ENCODE peak calls at places on chromosomes 5 and 9, in five cellular contexts. P, A, Z, C and M are unnamed samples.
A peak's percentile ranks its signal among the peaks of the same experiment; 100 is the strongest.

GRCh38 chr5:165617491-165617890 is 2112.1 kb downstream of the MAT2B start:
- DNase-seq in P (no peak), A (no peak), Z (no peak), C (no peak), M (no peak)

GRCh38 chr5:169307648-169308047 is 6.7 kb upstream of the SLIT3 start:
- DNase-seq in P (no peak), A (no peak), Z (peak; percentile 25), C (no peak), M (no peak)

GRCh38 chr9:76365028-76365427 is 29.2 kb downstream of the RFK start:
- DNase-seq in P (no peak), A (no peak), Z (peak; percentile 58), C (no peak), M (peak; percentile 55)

GRCh38 chr9:84216151-84216550 is 124.4 kb downstream of the SLC28A3 start:
- DNase-seq in P (no peak), A (no peak), Z (no peak), C (no peak), M (no peak)

GRCh38 chr9:126860757-126861466 is 473 bp downstream of the ZBTB34 start:
- DNase-seq in P (peak; percentile 26), A (no peak), Z (no peak), C (peak; percentile 82), M (no peak)

GRCh38 chr9:79129865-79130480 is 441.8 kb upstream of the TLE4 start:
- DNase-seq in P (peak; percentile 11), A (peak; percentile 7), Z (peak; percentile 71), C (no peak), M (peak; percentile 78)

GRCh38 chr9:114207034-114207815 is 51.9 kb downstream of the COL27A1 start:
- DNase-seq in P (peak; percentile 41), A (no peak), Z (peak; percentile 16), C (no peak), M (no peak)

GRCh38 chr9:131625388-131625787 is 80.1 kb downstream of the PRRT1B start:
- DNase-seq in P (no peak), A (no peak), Z (no peak), C (peak; percentile 5), M (no peak)

GRCh38 chr9:127417130-127418036 is 6.8 kb upstream of the ZNF79 start:
- DNase-seq in P (no peak), A (no peak), Z (peak; percentile 24), C (no peak), M (no peak)

GRCh38 chr5:42840842-42841574 is 29.3 kb upstream of the SELENOP start:
- DNase-seq in P (no peak), A (no peak), Z (no peak), C (no peak), M (peak; percentile 38)

GRCh38 chr5:141816598-141817399 is 61.4 kb downstream of the PCDH1 start:
- DNase-seq in P (no peak), A (no peak), Z (peak; percentile 44), C (no peak), M (no peak)

GRCh38 chr9:114385412-114386181 is 2.2 kb downstream of the AKNA start:
- DNase-seq in P (peak; percentile 63), A (peak; percentile 35), Z (peak; percentile 83), C (peak; percentile 88), M (peak; percentile 88)

GRCh38 chr5:13746026-13746425 is 198.5 kb downstream of the DNAH5 start:
- DNase-seq in P (no peak), A (no peak), Z (no peak), C (no peak), M (no peak)

GRCh38 chr9:116163293-116164055 is 9.9 kb downstream of the PAPPA start:
- DNase-seq in P (no peak), A (no peak), Z (no peak), C (no peak), M (no peak)

GRCh38 chr9:16640649-16641048 is 229.8 kb downstream of the BNC2 start:
- DNase-seq in P (no peak), A (no peak), Z (peak; percentile 39), C (no peak), M (peak; percentile 74)

GRCh38 chr5:15577132-15577531 is 77.2 kb downstream of the FBXL7 start:
- DNase-seq in P (no peak), A (no peak), Z (no peak), C (no peak), M (no peak)

GRCh38 chr5:3187846-3188425 is 407.7 kb upstream of the IRX1 start:
- DNase-seq in P (no peak), A (no peak), Z (no peak), C (no peak), M (no peak)

GRCh38 chr5:69491838-69492390 is 676 bp upstream of the OCLN start:
- DNase-seq in P (no peak), A (no peak), Z (no peak), C (no peak), M (no peak)

GRCh38 chr5:112551437-112552018 is 132.5 kb upstream of the EPB41L4A start:
- DNase-seq in P (peak; percentile 15), A (peak; percentile 59), Z (peak; percentile 84), C (no peak), M (peak; percentile 87)

GRCh38 chr9:109251080-109251775 is 69.6 kb downstream of the EPB41L4B start:
- DNase-seq in P (peak; percentile 43), A (no peak), Z (peak; percentile 69), C (no peak), M (peak; percentile 74)

GRCh38 chr5:176740131-176740701 is 70.1 kb upstream of the UNC5A start:
- DNase-seq in P (no peak), A (no peak), Z (no peak), C (no peak), M (no peak)

GRCh38 chr9:134554750-134555655 is 86.6 kb upstream of the COL5A1 start:
- DNase-seq in P (no peak), A (no peak), Z (peak; percentile 28), C (peak; percentile 79), M (no peak)

GRCh38 chr9:20321683-20322082 is 300.6 kb downstream of the MLLT3 start:
- DNase-seq in P (no peak), A (no peak), Z (no peak), C (no peak), M (no peak)

GRCh38 chr5:982377-983237 is 26.0 kb upstream of the NKD2 start:
- DNase-seq in P (no peak), A (no peak), Z (no peak), C (peak; percentile 64), M (no peak)

GRCh38 chr9:96554801-96555566 is 64.7 kb downstream of the CDC14B start:
- DNase-seq in P (no peak), A (no peak), Z (peak; percentile 38), C (no peak), M (peak; percentile 49)

GRCh38 chr9:95494022-95494415 is 22.8 kb downstream of the PTCH1 start:
- DNase-seq in P (no peak), A (no peak), Z (no peak), C (peak; percentile 80), M (no peak)

GRCh38 chr5:137190031-137190430 is 309.1 kb downstream of the SPOCK1 start:
- DNase-seq in P (no peak), A (no peak), Z (no peak), C (no peak), M (no peak)

GRCh38 chr9:84456526-84456925 is 116.0 kb upstream of the SLC28A3 start:
- DNase-seq in P (no peak), A (no peak), Z (no peak), C (no peak), M (no peak)

GRCh38 chr5:177494356-177495195 is 2.8 kb downstream of the PDLIM7 start:
- DNase-seq in P (peak; percentile 65), A (peak; percentile 49), Z (peak; percentile 90), C (peak; percentile 92), M (peak; percentile 95)

GRCh38 chr5:126129431-126129830 is 293.8 kb upstream of the GRAMD2B start:
- DNase-seq in P (no peak), A (no peak), Z (no peak), C (no peak), M (no peak)

GRCh38 chr5:132214491-132214890 is 13.2 kb downstream of the P4HA2 start:
- DNase-seq in P (no peak), A (no peak), Z (no peak), C (no peak), M (no peak)

GRCh38 chr5:175921066-175921730 is 46.9 kb downstream of the THOC3 start:
- DNase-seq in P (no peak), A (no peak), Z (no peak), C (no peak), M (no peak)

GRCh38 chr5:26432393-26432792 is 606.0 kb downstream of the CDH9 start:
- DNase-seq in P (no peak), A (no peak), Z (no peak), C (no peak), M (no peak)

GRCh38 chr9:109504689-109505088 is 6.6 kb upstream of the PTPN3 start:
- DNase-seq in P (no peak), A (no peak), Z (no peak), C (no peak), M (no peak)

GRCh38 chr9:107733530-107733907 is 243.9 kb upstream of the KLF4 start:
- DNase-seq in P (peak; percentile 68), A (no peak), Z (peak; percentile 29), C (peak; percentile 80), M (no peak)
- H3K4me3 ChIP-seq in P (peak overlapping the region; percentile 23), A (no peak overlapping the region), Z (peak overlapping the region; percentile 32), C (peak overlapping the region; percentile 45), M (no peak overlapping the region)

GRCh38 chr5:55737793-55738192 is at the start of gene DDX4:
- DNase-seq in P (no peak), A (no peak), Z (no peak), C (no peak), M (no peak)

GRCh38 chr5:55732592-55732991 is 5.3 kb upstream of the DDX4 start:
- DNase-seq in P (no peak), A (no peak), Z (no peak), C (no peak), M (no peak)

GRCh38 chr5:55731848-55732247 is 6.0 kb upstream of the DDX4 start:
- DNase-seq in P (no peak), A (no peak), Z (no peak), C (no peak), M (no peak)

GRCh38 chr5:55734658-55735057 is 3.2 kb upstream of the DDX4 start:
- DNase-seq in P (no peak), A (no peak), Z (no peak), C (no peak), M (no peak)
- TF ChIP-seq CTCF in P (no peak), A (no peak), Z (no peak), C (no peak), M (no peak)

DNA sequence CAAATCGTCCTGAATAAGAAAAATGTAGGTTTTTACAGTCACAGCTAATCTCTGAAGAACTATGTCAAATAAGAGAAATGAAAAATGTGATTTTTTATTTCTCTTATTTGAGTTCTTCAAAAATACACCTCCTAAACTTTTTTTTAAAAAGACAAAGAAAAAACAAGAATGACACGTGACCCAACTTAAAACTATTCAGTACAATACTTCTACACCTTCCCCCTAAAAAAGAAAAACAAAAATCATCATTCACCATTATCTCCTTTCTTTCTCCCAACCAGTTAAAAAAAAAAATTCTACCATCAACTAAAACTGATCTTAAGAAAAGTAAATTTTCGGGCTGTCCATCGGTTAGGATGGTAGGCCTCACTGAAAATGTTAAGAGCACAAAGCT is 2.1 kb downstream of the RNF145 start:
- DNase-seq in P (no peak), A (no peak), Z (no peak), C (no peak), M (no peak)
- H3K4me3 ChIP-seq in P (peak overlapping the region; percentile 84), A (peak overlapping the region; percentile 89), Z (peak overlapping the region; percentile 80), C (peak overlapping the region; percentile 92), M (peak overlapping the region; percentile 88)

GRCh38 chr9:5843450-5844249 is 10.7 kb upstream of the ERMP1 start:
- DNase-seq in P (peak; percentile 19), A (no peak), Z (peak; percentile 45), C (peak; percentile 73), M (peak; percentile 64)
- TF ChIP-seq CTCF in P (no peak), A (no peak), Z (no peak), C (no peak), M (peak; percentile 3)

GRCh38 chr5:158895573-158895972 is 204.1 kb downstream of the EBF1 start:
- DNase-seq in P (no peak), A (no peak), Z (no peak), C (no peak), M (peak; percentile 70)
- H3K4me3 ChIP-seq in P (no peak overlapping the region), A (no peak overlapping the region), Z (no peak overlapping the region), C (no peak overlapping the region), M (no peak overlapping the region)